ENCODE peak calls at places on chromosomes 1 and 21, in four cellular contexts. G, V, E and B are unnamed samples.

GRCh38 chr1:206885341-206886060 is 11.7 kb upstream of the IL24 start:
- DNase-seq in G (no peak), V (no peak), E (no peak), B (no peak)

GRCh38 chr1:157025856-157026255 is 19.7 kb downstream of the ARHGEF11 start:
- DNase-seq in G (no peak), V (no peak), E (no peak), B (no peak)

GRCh38 chr1:150072959-150073358 is 5.4 kb downstream of the VPS45 start:
- DNase-seq in G (peak; percentile 17), V (no peak), E (no peak), B (no peak)

GRCh38 chr1:52554756-52555155 is 1.9 kb upstream of the TUT4 start:
- DNase-seq in G (no peak), V (peak; percentile 37), E (no peak), B (no peak)

GRCh38 chr1:177044390-177044789 is 120.1 kb downstream of the ASTN1 start:
- DNase-seq in G (no peak), V (no peak), E (no peak), B (no peak)

GRCh38 chr21:29379517-29380054 is 80.9 kb downstream of the BACH1 start:
- DNase-seq in G (no peak), V (no peak), E (no peak), B (no peak)

GRCh38 chr1:109997867-109998229 is 13.3 kb downstream of the AHCYL1 start:
- DNase-seq in G (no peak), V (no peak), E (no peak), B (no peak)

GRCh38 chr1:25616932-25617625 is 488 bp downstream of the MAN1C1 start:
- DNase-seq in G (peak; percentile 42), V (no peak), E (no peak), B (peak; percentile 86)

GRCh38 chr1:43878440-43878839 is 55.2 kb upstream of the ARTN start:
- DNase-seq in G (no peak), V (peak; percentile 10), E (no peak), B (no peak)

GRCh38 chr1:227808566-227808965 is 6.9 kb upstream of the PRSS38 start:
- DNase-seq in G (no peak), V (no peak), E (no peak), B (no peak)

GRCh38 chr1:24925082-24925779 is 4.8 kb downstream of the RUNX3 start:
- DNase-seq in G (peak; percentile 79), V (no peak), E (no peak), B (no peak)

GRCh38 chr1:1398677-1399186 is 403 bp downstream of the CCNL2 start:
- DNase-seq in G (no peak), V (no peak), E (no peak), B (no peak)

GRCh38 chr1:192724670-192725069 is 84.2 kb upstream of the RGS2 start:
- DNase-seq in G (no peak), V (no peak), E (no peak), B (no peak)

GRCh38 chr1:112060266-112060665 is 70.8 kb upstream of the KCND3 start:
- DNase-seq in G (peak; percentile 2), V (no peak), E (no peak), B (no peak)

GRCh38 chr1:244164563-244164890 is 113.4 kb downstream of the ZBTB18 start:
- DNase-seq in G (no peak), V (no peak), E (no peak), B (no peak)

GRCh38 chr1:156963621-156964020 is 43.2 kb downstream of the LRRC71 start:
- DNase-seq in G (peak; percentile 42), V (peak; percentile 72), E (no peak), B (peak; percentile 76)

GRCh38 chr1:160046494-160047115 is 14.8 kb upstream of the PIGM start:
- DNase-seq in G (peak; percentile 45), V (peak; percentile 39), E (peak; percentile 39), B (no peak)

GRCh38 chr1:156233421-156234127 is 8.4 kb upstream of the BGLAP start:
- DNase-seq in G (no peak), V (no peak), E (no peak), B (no peak)

GRCh38 chr1:2642131-2642559 is 9.3 kb upstream of the MMEL1 start:
- DNase-seq in G (no peak), V (no peak), E (peak; percentile 23), B (no peak)

GRCh38 chr1:210944255-210944654 is 189.7 kb downstream of the KCNH1 start:
- DNase-seq in G (no peak), V (no peak), E (no peak), B (no peak)

GRCh38 chr1:41392528-41392924 is 31.3 kb downstream of the FOXO6 start:
- DNase-seq in G (no peak), V (no peak), E (no peak), B (no peak)

GRCh38 chr1:112515311-112516009 is 6.7 kb downstream of the WNT2B start:
- DNase-seq in G (no peak), V (no peak), E (no peak), B (no peak)

GRCh38 chr1:86502721-86503430 is 34.1 kb downstream of the CLCA1 start:
- DNase-seq in G (peak; percentile 37), V (no peak), E (no peak), B (no peak)

DNA sequence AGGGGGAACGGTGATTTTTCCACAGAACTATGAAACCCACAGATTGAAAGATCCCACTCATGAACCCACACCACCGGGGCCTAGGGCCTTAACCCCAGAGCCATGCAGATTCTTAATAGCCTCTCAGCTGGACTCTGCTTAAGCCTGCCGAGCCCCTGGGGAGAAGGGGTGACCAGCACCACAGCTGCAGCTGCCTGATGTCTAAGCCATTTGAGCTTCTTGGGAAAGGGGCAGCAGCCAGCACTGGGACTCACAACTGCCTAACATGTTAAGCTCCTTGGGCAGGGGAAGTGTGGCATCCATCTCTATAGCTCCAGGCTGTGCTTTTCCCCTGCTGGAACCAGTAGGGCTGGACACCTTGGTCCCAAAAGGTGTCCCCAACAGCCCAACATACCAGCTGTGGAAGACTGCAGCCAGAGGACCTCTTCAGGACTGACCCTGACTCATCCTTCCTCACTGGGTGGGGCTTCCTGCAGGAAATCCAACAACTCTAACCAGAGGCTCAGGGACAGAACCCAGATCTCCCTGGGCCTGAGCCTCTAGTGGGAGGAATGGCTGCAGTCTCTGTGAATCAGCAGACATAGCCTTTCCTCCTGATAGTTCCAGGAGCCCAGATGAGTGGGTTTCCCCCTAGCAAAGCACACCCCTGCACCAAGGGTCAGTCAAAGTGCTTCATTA is 34.6 kb upstream of the FMO3 start:
- DNase-seq in G (no peak), V (no peak), E (no peak), B (no peak)
- TF ChIP-seq CTCF in G (no peak), V (no peak), E (no peak), B (no peak)

DNA sequence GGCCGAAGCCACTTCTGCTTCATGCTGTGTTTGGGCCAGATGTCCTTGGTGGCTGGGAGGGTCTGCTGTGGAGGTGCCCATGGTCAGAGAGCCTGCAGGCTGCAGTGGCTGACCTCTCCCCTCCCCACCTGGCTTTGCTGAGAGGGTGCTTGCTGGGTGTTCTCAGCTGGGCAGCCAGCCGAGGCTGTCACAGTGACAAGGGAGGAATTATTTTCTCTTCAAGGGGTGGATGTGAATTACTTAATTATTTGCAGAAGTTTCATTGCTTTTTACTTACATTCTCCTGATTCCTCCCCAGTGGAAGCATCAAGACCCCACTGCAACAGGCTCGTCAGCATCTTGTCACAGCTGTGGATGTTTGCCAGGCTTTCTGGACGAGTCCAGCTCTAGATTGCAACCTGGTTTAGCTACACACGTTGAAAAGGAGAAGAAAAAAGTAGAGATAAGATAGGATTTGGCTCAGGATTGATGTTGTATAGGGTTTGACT is 70.3 kb downstream of the GALNT2 start:
- DNase-seq in G (no peak), V (no peak), E (no peak), B (no peak)
- TF ChIP-seq CTCF in G (no peak), V (no peak), E (no peak), B (no peak)

GRCh38 chr21:45384656-45385548 is 20.1 kb upstream of the COL18A1 start:
- DNase-seq in G (no peak), V (no peak), E (no peak), B (peak; percentile 40)
- TF ChIP-seq CTCF in G (no peak), V (no peak), E (no peak), B (no peak)

GRCh38 chr1:223429313-223429731 is 36.1 kb downstream of the CCDC185 start:
- DNase-seq in G (no peak), V (no peak), E (no peak), B (no peak)
- TF ChIP-seq CTCF in G (no peak), V (no peak), E (no peak), B (no peak)

GRCh38 chr1:218250492-218250891 is 34.6 kb upstream of the RRP15 start:
- DNase-seq in G (no peak), V (no peak), E (no peak), B (no peak)
- TF ChIP-seq CTCF in G (no peak), V (no peak), E (no peak), B (no peak)

GRCh38 chr1:7261490-7261889 is 476.2 kb downstream of the CAMTA1 start:
- DNase-seq in G (no peak), V (no peak), E (no peak), B (no peak)
- TF ChIP-seq CTCF in G (no peak), V (no peak), E (no peak), B (no peak)

DNA sequence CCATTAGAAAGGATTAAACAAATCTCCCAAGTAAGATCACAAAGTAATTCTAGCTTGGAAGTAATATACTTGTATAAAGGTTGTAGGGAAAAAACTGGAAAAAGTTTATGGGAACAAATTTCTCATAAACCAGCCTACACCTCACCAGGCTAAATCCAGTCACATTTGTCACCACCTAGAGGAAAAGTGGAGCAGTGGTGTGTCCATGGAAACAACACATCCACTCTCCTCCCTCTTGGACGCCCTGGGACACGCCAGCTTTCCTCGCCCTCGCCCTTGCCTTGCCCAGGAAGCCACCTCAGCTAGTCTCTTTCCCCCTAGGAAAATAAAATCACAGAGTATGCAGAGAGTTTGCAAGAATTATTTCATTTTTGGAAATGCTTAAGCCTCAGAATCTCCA is 2.2 kb downstream of the PALMD start:
- DNase-seq in G (no peak), V (no peak), E (no peak), B (no peak)
- TF ChIP-seq CTCF in G (no peak), V (no peak), E (no peak), B (no peak)

DNA sequence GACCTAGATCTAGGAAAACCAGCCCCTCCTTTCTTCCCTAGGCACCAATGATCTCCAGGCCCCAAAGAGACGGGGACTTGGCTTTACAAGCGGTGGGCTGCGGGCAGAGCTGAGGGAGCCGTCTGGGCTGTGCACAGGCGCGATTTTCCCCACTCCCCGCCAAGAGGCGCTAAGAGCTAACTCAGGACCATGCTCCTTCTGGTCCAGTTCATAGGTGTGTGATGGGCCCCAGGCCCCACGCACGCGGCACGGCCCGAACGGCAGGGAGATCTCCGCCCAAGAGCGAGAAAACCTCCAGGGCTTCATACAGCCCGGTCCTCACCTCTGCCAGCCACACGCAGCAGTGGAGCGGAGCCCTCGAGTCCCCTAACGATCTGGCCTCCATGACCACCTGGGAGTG is 7.5 kb upstream of the GPR153 start:
- DNase-seq in G (no peak), V (no peak), E (no peak), B (no peak)
- TF ChIP-seq CTCF in G (no peak), V (no peak), E (no peak), B (no peak)

GRCh38 chr1:231632119-231632518 is 5.5 kb downstream of the DISC1 start:
- DNase-seq in G (no peak), V (no peak), E (no peak), B (no peak)
- TF ChIP-seq CTCF in G (no peak), V (no peak), E (no peak), B (no peak)